ENCODE peak calls at places on chromosomes 11 and 22, in ten cellular contexts. E is GM03348; X is EL; J is H54; Q is NCI-H1105 treated with DMSO at 0.1 percent for 48 hours; Y is stimulated activated CD4-positive, alpha-beta T cell treated with anti-CD3 and anti-CD28 coated beads, Interleukin-4, amount 100 ng/mL, for 48 hours; F is stimulated activated CD8-positive, alpha-beta memory T cell treated with anti-CD3 and anti-CD28 coated beads, Interleukin-4, amount 100 ng/mL, for 24 hours; O is T-helper 2 cell; A is HEK293T; R is Right ventricle myocardium inferior. C is an unnamed sample.
A peak's percentile ranks its signal among the peaks of the same experiment; 100 is the strongest.

GRCh38 chr11:65169164-65169641 is 830 bp upstream of the SPDYC start:
- DNase-seq in E (no peak), X (no peak), J (peak; percentile 24), Q (no peak), Y (no peak), F (no peak), O (no peak), A (no peak), R (no peak), C (peak; percentile 35)

GRCh38 chr11:3341298-3341697 is 37.6 kb downstream of the ZNF195 start:
- DNase-seq in E (peak; percentile 31), X (peak; percentile 30), J (peak; percentile 23), Q (peak; percentile 27), Y (peak; percentile 75), F (peak; percentile 51), O (peak; percentile 40), A (peak; percentile 60), R (no peak), C (no peak)

GRCh38 chr11:33935466-33935865 is 43.6 kb upstream of the LMO2 start:
- DNase-seq in E (no peak), X (no peak), J (no peak), Q (no peak), Y (no peak), F (no peak), O (no peak), A (no peak), R (no peak), C (no peak)

GRCh38 chr11:129592191-129592590 is 216.5 kb downstream of the BARX2 start:
- DNase-seq in E (no peak), X (no peak), J (no peak), Q (no peak), Y (no peak), F (no peak), O (no peak), A (no peak), R (no peak), C (no peak)

GRCh38 chr11:111372538-111372937 is 6.5 kb downstream of the POU2AF1 start:
- DNase-seq in E (no peak), X (no peak), J (no peak), Q (peak; percentile 85), Y (no peak), F (no peak), O (no peak), A (no peak), R (no peak), C (no peak)

GRCh38 chr11:112651345-112651744 is 309.9 kb upstream of the NCAM1 start:
- DNase-seq in E (no peak), X (no peak), J (no peak), Q (no peak), Y (no peak), F (no peak), O (no peak), A (no peak), R (no peak), C (no peak)

GRCh38 chr11:64035581-64035980 is at the start of gene FLRT1:
- DNase-seq in E (peak; percentile 54), X (no peak), J (no peak), Q (no peak), Y (no peak), F (no peak), O (no peak), A (peak; percentile 39), R (no peak), C (no peak)

GRCh38 chr11:74010306-74010981 is 1.6 kb upstream of the UCP3 start:
- DNase-seq in E (no peak), X (no peak), J (no peak), Q (no peak), Y (no peak), F (no peak), O (no peak), A (no peak), R (no peak), C (no peak)

GRCh38 chr11:64935634-64936081 is at the start of gene GPHA2:
- DNase-seq in E (peak; percentile 41), X (no peak), J (no peak), Q (no peak), Y (no peak), F (no peak), O (no peak), A (peak; percentile 56), R (no peak), C (no peak)

GRCh38 chr11:116984589-116984988 is 113.6 kb downstream of the SIK3 start:
- DNase-seq in E (peak; percentile 76), X (peak; percentile 98), J (no peak), Q (no peak), Y (no peak), F (no peak), O (no peak), A (no peak), R (no peak), C (peak; percentile 64)

GRCh38 chr11:135009125-135009524 is 597.1 kb upstream of the B3GAT1 start:
- DNase-seq in E (no peak), X (no peak), J (no peak), Q (no peak), Y (no peak), F (no peak), O (no peak), A (no peak), R (no peak), C (no peak)

GRCh38 chr11:11843233-11843632 is 1.5 kb downstream of the USP47 start:
- DNase-seq in E (peak; percentile 34), X (peak; percentile 65), J (no peak), Q (peak; percentile 24), Y (no peak), F (no peak), O (no peak), A (no peak), R (no peak), C (peak; percentile 52)

GRCh38 chr11:114070464-114071139 is 11.1 kb downstream of the ZBTB16 start:
- DNase-seq in E (no peak), X (no peak), J (no peak), Q (no peak), Y (no peak), F (no peak), O (no peak), A (no peak), R (no peak), C (no peak)

GRCh38 chr11:67378544-67378943 is 5.1 kb upstream of the CLCF1 start:
- DNase-seq in E (no peak), X (no peak), J (no peak), Q (no peak), Y (no peak), F (no peak), O (no peak), A (no peak), R (peak; percentile 18), C (no peak)

GRCh38 chr11:963852-964251 is 38.2 kb downstream of the AP2A2 start:
- DNase-seq in E (no peak), X (no peak), J (no peak), Q (no peak), Y (no peak), F (no peak), O (no peak), A (no peak), R (no peak), C (no peak)

GRCh38 chr11:77201991-77202841 is 74.2 kb downstream of the MYO7A start:
- DNase-seq in E (no peak), X (no peak), J (no peak), Q (no peak), Y (no peak), F (no peak), O (no peak), A (no peak), R (no peak), C (no peak)

GRCh38 chr22:46346680-46347405 is 11.3 kb downstream of the TRMU start:
- DNase-seq in E (no peak), X (no peak), J (no peak), Q (no peak), Y (no peak), F (no peak), O (no peak), A (no peak), R (no peak), C (no peak)